ENCODE peak calls at places on chromosomes 6 and 20, in five cellular contexts. One of them, this sample, is unnamed.

GRCh38 chr6:34225551-34225950 is 11.1 kb upstream of the HMGA1 start:
- DNase-seq in SK-N-SH: peak
- DNase-seq in GM12878: no peak
- DNase-seq in K562: no peak
- DNase-seq in HepG2: no peak
- DNase-seq in this sample: no peak

GRCh38 chr20:556984-557383 is 13.4 kb upstream of the CSNK2A1 start:
- DNase-seq in SK-N-SH: no peak
- DNase-seq in GM12878: no peak
- DNase-seq in K562: no peak
- DNase-seq in HepG2: no peak
- DNase-seq in this sample: no peak

GRCh38 chr6:90080876-90081464 is 186.7 kb downstream of the GJA10 start:
- DNase-seq in SK-N-SH: no peak
- DNase-seq in GM12878: peak
- DNase-seq in K562: no peak
- DNase-seq in HepG2: no peak
- DNase-seq in this sample: no peak

GRCh38 chr6:34490390-34491090 is 24.7 kb downstream of the PACSIN1 start:
- DNase-seq in SK-N-SH: no peak
- DNase-seq in GM12878: no peak
- DNase-seq in K562: no peak
- DNase-seq in HepG2: no peak
- DNase-seq in this sample: no peak

GRCh38 chr20:58895796-58896180 is 43.3 kb downstream of the GNAS start:
- DNase-seq in SK-N-SH: no peak
- DNase-seq in GM12878: no peak
- DNase-seq in K562: no peak
- DNase-seq in HepG2: no peak
- DNase-seq in this sample: no peak

GRCh38 chr20:58748628-58749027 is 56.0 kb downstream of the NPEPL1 start:
- DNase-seq in SK-N-SH: no peak
- DNase-seq in GM12878: no peak
- DNase-seq in K562: no peak
- DNase-seq in HepG2: no peak
- DNase-seq in this sample: no peak

GRCh38 chr6:130932438-130932837 is 105.2 kb downstream of the SMLR1 start:
- DNase-seq in SK-N-SH: no peak
- DNase-seq in GM12878: no peak
- DNase-seq in K562: no peak
- DNase-seq in HepG2: no peak
- DNase-seq in this sample: no peak

GRCh38 chr6:16729183-16729696 is 32.0 kb downstream of the ATXN1 start:
- DNase-seq in SK-N-SH: no peak
- DNase-seq in GM12878: no peak
- DNase-seq in K562: no peak
- DNase-seq in HepG2: peak
- DNase-seq in this sample: no peak

GRCh38 chr6:17972074-17972966 is 15.1 kb downstream of the KIF13A start:
- DNase-seq in SK-N-SH: no peak
- DNase-seq in GM12878: no peak
- DNase-seq in K562: no peak
- DNase-seq in HepG2: no peak
- DNase-seq in this sample: no peak

GRCh38 chr20:56833427-56833826 is 204.3 kb downstream of the TFAP2C start:
- DNase-seq in SK-N-SH: no peak
- DNase-seq in GM12878: no peak
- DNase-seq in K562: no peak
- DNase-seq in HepG2: no peak
- DNase-seq in this sample: no peak

GRCh38 chr20:37651932-37652331 is 41.9 kb upstream of the CTNNBL1 start:
- DNase-seq in SK-N-SH: peak
- DNase-seq in GM12878: no peak
- DNase-seq in K562: peak
- DNase-seq in HepG2: peak
- DNase-seq in this sample: peak

GRCh38 chr6:51511081-51511480 is 576.3 kb downstream of the PKHD1 start:
- DNase-seq in SK-N-SH: no peak
- DNase-seq in GM12878: no peak
- DNase-seq in K562: no peak
- DNase-seq in HepG2: no peak
- DNase-seq in this sample: no peak

GRCh38 chr20:44861547-44862006 is 23.9 kb upstream of the YWHAB start:
- DNase-seq in SK-N-SH: no peak
- DNase-seq in GM12878: no peak
- DNase-seq in K562: no peak
- DNase-seq in HepG2: no peak
- DNase-seq in this sample: no peak

GRCh38 chr6:109768485-109768884 is 77.4 kb downstream of the FIG4 start:
- DNase-seq in SK-N-SH: no peak
- DNase-seq in GM12878: no peak
- DNase-seq in K562: no peak
- DNase-seq in HepG2: no peak
- DNase-seq in this sample: no peak

GRCh38 chr6:39664173-39664572 is 61.0 kb downstream of the KIF6 start:
- DNase-seq in SK-N-SH: no peak
- DNase-seq in GM12878: no peak
- DNase-seq in K562: no peak
- DNase-seq in HepG2: no peak
- DNase-seq in this sample: no peak

GRCh38 chr6:111662192-111662793 is 56.6 kb upstream of the TRAF3IP2 start:
- DNase-seq in SK-N-SH: no peak
- DNase-seq in GM12878: no peak
- DNase-seq in K562: no peak
- DNase-seq in HepG2: no peak
- DNase-seq in this sample: no peak
- TF ChIP-seq ZBTB33 in SK-N-SH: no peak
- TF ChIP-seq ZBTB33 in GM12878: no peak
- TF ChIP-seq ZBTB33 in K562: no peak
- TF ChIP-seq ZBTB33 in HepG2: no peak
- TF ChIP-seq ZBTB33 in this sample: no peak

GRCh38 chr20:20018366-20018765 is 1.2 kb downstream of the NAA20 start:
- DNase-seq in SK-N-SH: no peak
- DNase-seq in GM12878: no peak
- DNase-seq in K562: no peak
- DNase-seq in HepG2: no peak
- DNase-seq in this sample: no peak
- TF ChIP-seq ZBTB33 in SK-N-SH: no peak
- TF ChIP-seq ZBTB33 in GM12878: no peak
- TF ChIP-seq ZBTB33 in K562: no peak
- TF ChIP-seq ZBTB33 in HepG2: no peak
- TF ChIP-seq ZBTB33 in this sample: no peak

GRCh38 chr6:68625998-68626397 is 9.1 kb upstream of the ADGRB3 start:
- DNase-seq in SK-N-SH: no peak
- DNase-seq in GM12878: no peak
- DNase-seq in K562: no peak
- DNase-seq in HepG2: no peak
- DNase-seq in this sample: no peak

GRCh38 chr6:68633654-68634502 is 1.2 kb upstream of the ADGRB3 start:
- DNase-seq in SK-N-SH: peak
- DNase-seq in GM12878: no peak
- DNase-seq in K562: no peak
- DNase-seq in HepG2: no peak
- DNase-seq in this sample: no peak

GRCh38 chr6:68632620-68633195 is 2.4 kb upstream of the ADGRB3 start:
- DNase-seq in SK-N-SH: no peak
- DNase-seq in GM12878: no peak
- DNase-seq in K562: no peak
- DNase-seq in HepG2: no peak
- DNase-seq in this sample: no peak

GRCh38 chr6:68628156-68628555 is 6.9 kb upstream of the ADGRB3 start:
- DNase-seq in SK-N-SH: no peak
- DNase-seq in GM12878: no peak
- DNase-seq in K562: no peak
- DNase-seq in HepG2: no peak
- DNase-seq in this sample: no peak
- TF ChIP-seq ZBTB33 in SK-N-SH: no peak
- TF ChIP-seq ZBTB33 in GM12878: no peak
- TF ChIP-seq ZBTB33 in K562: no peak
- TF ChIP-seq ZBTB33 in HepG2: no peak
- TF ChIP-seq ZBTB33 in this sample: no peak

DNA sequence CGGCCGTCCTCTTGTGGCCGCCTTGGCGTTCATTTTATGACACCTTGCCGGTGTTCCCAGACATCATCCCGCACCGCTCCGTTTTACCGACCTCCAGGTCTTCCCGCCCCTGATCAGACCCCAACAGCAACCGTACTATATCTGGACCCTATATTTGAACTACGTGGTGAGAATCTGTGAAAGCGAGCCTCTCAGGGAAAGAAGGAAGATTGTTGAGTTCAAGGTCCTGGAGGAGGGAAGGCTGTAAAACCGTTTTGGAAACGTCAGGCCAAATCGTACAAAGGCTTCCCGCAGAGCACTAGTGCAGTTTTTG is 1.4 kb upstream of the CNR1 start:
- DNase-seq in SK-N-SH: no peak
- DNase-seq in GM12878: no peak
- DNase-seq in K562: no peak
- DNase-seq in HepG2: no peak
- DNase-seq in this sample: no peak
- TF ChIP-seq ZBTB33 in SK-N-SH: no peak
- TF ChIP-seq ZBTB33 in GM12878: no peak
- TF ChIP-seq ZBTB33 in K562: no peak
- TF ChIP-seq ZBTB33 in HepG2: no peak
- TF ChIP-seq ZBTB33 in this sample: no peak

DNA sequence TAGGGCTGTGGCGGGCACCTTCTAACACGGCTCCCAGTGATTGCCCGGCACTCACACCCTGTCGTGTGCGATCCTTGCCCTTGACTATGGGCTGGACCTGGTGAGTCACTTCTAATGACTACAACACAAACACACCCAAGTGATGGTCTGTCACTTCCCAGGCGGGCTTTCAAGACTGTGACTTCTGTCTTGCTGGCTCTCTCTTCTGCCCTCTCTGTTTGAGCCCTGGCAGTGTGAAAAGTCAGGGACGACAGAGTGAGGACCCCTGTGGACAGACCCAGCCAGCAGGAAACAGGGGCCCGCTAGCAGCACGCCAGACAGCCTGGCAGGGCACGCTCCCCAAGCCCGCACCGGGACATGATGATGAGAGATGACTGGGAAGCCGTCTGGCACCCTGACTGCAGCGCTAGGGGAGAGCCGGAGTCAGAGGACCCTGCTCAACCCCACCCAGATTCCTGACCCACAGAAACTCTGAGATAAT is 43.0 kb downstream of the KIF16B start:
- DNase-seq in SK-N-SH: no peak
- DNase-seq in GM12878: no peak
- DNase-seq in K562: no peak
- DNase-seq in HepG2: peak
- DNase-seq in this sample: peak
- TF ChIP-seq ZBTB33 in SK-N-SH: no peak
- TF ChIP-seq ZBTB33 in GM12878: no peak
- TF ChIP-seq ZBTB33 in K562: no peak
- TF ChIP-seq ZBTB33 in HepG2: peak
- TF ChIP-seq ZBTB33 in this sample: no peak

GRCh38 chr6:111799576-111800467 is 73.4 kb downstream of the FYN start:
- DNase-seq in SK-N-SH: no peak
- DNase-seq in GM12878: no peak
- DNase-seq in K562: peak
- DNase-seq in HepG2: no peak
- DNase-seq in this sample: no peak
- TF ChIP-seq ZBTB33 in SK-N-SH: no peak
- TF ChIP-seq ZBTB33 in GM12878: no peak
- TF ChIP-seq ZBTB33 in K562: no peak
- TF ChIP-seq ZBTB33 in HepG2: no peak
- TF ChIP-seq ZBTB33 in this sample: no peak

DNA sequence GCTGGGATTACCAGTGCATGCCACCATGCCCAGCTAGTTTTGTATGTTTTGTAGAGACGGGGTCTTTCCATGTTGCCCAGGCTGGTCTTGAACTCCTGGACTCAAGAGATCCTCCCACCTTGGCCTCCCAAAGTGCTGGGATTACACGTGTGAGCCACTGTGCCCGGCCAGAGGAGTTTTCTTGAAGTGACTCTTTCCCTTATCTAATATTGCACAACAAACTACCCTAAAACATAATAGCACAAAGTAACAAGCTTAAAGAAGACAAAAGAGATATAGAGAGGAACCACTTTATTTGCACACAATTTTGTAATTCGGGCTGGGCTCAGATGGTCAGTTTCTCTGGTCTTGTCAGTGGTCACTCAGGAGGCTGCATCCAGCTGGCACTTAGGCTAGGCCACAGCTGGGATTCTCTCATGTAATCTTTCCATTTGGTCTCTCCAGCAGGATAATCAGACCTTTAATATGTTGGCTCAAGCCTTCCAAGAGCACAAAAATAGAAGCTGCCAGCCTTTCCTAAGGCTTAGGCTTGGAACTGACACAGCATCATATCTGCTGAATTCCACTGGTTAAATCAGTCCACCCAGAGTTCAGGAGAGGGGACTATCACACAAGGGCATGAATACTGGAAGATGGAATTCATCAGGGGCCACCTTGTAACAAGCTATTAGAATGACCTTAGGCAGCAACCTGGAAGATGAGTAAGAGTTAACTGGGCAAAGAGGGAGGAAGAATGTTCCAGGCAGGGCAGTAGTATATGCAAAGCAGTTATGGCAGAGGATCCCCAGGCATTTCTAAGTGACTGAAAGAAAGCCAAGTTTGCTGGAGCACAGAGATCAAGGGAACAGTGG is 56.7 kb upstream of the PNRC1 start:
- DNase-seq in SK-N-SH: no peak
- DNase-seq in GM12878: no peak
- DNase-seq in K562: no peak
- DNase-seq in HepG2: no peak
- DNase-seq in this sample: no peak
- TF ChIP-seq ZBTB33 in SK-N-SH: no peak
- TF ChIP-seq ZBTB33 in GM12878: no peak
- TF ChIP-seq ZBTB33 in K562: no peak
- TF ChIP-seq ZBTB33 in HepG2: no peak
- TF ChIP-seq ZBTB33 in this sample: no peak

DNA sequence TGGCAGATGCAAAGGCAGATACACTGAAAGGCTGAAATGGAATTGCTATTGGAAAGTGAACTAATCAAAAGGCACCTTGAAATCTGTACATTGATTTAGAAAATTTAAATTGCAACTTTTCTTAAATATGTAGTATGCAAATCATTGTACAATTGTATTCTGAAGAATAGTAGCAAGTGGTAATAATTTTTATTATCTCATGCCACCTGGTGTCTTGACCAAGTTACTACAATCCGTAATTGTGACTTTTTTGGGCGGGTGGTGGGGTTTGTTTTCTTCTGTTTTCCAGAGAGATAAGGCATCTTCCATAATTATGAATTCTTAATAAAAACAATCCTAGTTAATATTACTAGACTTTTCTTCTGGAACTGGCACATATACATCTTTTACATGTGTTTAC is 12.5 kb upstream of the BCKDHB start:
- DNase-seq in SK-N-SH: peak
- DNase-seq in GM12878: no peak
- DNase-seq in K562: peak
- DNase-seq in HepG2: no peak
- DNase-seq in this sample: peak
- TF ChIP-seq ZBTB33 in SK-N-SH: no peak
- TF ChIP-seq ZBTB33 in GM12878: no peak
- TF ChIP-seq ZBTB33 in K562: no peak
- TF ChIP-seq ZBTB33 in HepG2: no peak
- TF ChIP-seq ZBTB33 in this sample: no peak

This sample was measured in HCT116.